ENCODE peak calls at places on chromosomes 4 and X, in four cellular contexts. A is ovary; F is CD8-positive, alpha-beta T cell; R is T-helper 17 cell. D is an unnamed sample.

GRCh38 chr4:106893903-106894302 is 142.2 kb downstream of the DKK2 start:
- DNase-seq in A (no peak), F (no peak), R (no peak), D (no peak)

GRCh38 chrX:70452143-70452733 is 7.6 kb downstream of the DLG3 start:
- DNase-seq in A (peak; percentile 73), F (peak; percentile 28), R (peak; percentile 28), D (no peak)

GRCh38 chrX:101931104-101931493 is 728 bp downstream of the ZMAT1 start:
- DNase-seq in A (no peak), F (no peak), R (no peak), D (no peak)

GRCh38 chr4:1249731-1250526 is 999 bp upstream of the CTBP1 start:
- DNase-seq in A (peak; percentile 68), F (no peak), R (peak; percentile 54), D (no peak)

GRCh38 chr4:152360045-152360410 is 175.9 kb downstream of the FBXW7 start:
- DNase-seq in A (no peak), F (no peak), R (no peak), D (no peak)

GRCh38 chr4:154124539-154125255 is 335.8 kb upstream of the SFRP2 start:
- DNase-seq in A (no peak), F (no peak), R (no peak), D (no peak)

GRCh38 chrX:9316096-9316495 is 148.8 kb upstream of the TBL1X start:
- DNase-seq in A (no peak), F (no peak), R (no peak), D (no peak)

GRCh38 chr4:78510108-78510507 is 41.5 kb upstream of the ANXA3 start:
- DNase-seq in A (no peak), F (no peak), R (no peak), D (no peak)

GRCh38 chrX:55488559-55489314 is 911 bp downstream of the USP51 start:
- DNase-seq in A (peak; percentile 83), F (peak; percentile 30), R (peak; percentile 50), D (no peak)

GRCh38 chr4:159607824-159608223 is 504.9 kb downstream of the RAPGEF2 start:
- DNase-seq in A (no peak), F (no peak), R (no peak), D (no peak)

GRCh38 chr4:115249808-115250207 is 136.4 kb upstream of the NDST4 start:
- DNase-seq in A (no peak), F (no peak), R (no peak), D (no peak)

GRCh38 chr4:119242417-119242816 is 29.9 kb downstream of the USP53 start:
- DNase-seq in A (no peak), F (no peak), R (no peak), D (no peak)

GRCh38 chr4:4402966-4403365 is 16.1 kb downstream of the NSG1 start:
- DNase-seq in A (no peak), F (no peak), R (no peak), D (no peak)

GRCh38 chrX:68846536-68846935 is 17.7 kb downstream of the EFNB1 start:
- DNase-seq in A (no peak), F (no peak), R (no peak), D (peak; percentile 37)

GRCh38 chr4:146436423-146437162 is 85.1 kb downstream of the SLC10A7 start:
- DNase-seq in A (no peak), F (no peak), R (no peak), D (no peak)

GRCh38 chrX:130173190-130173895 is 1.6 kb downstream of the RAB33A start:
- DNase-seq in A (no peak), F (no peak), R (no peak), D (no peak)

GRCh38 chr4:125432078-125432477 is 117.3 kb downstream of the FAT4 start:
- DNase-seq in A (no peak), F (no peak), R (no peak), D (peak; percentile 48)

GRCh38 chr4:56906534-56906933 is 1.2 kb upstream of the REST start:
- DNase-seq in A (no peak), F (no peak), R (no peak), D (no peak)

GRCh38 chrX:114841051-114841450 is 176.4 kb downstream of the IL13RA2 start:
- DNase-seq in A (no peak), F (no peak), R (no peak), D (no peak)

GRCh38 chr4:171857302-171858005 is 44.2 kb downstream of the GALNTL6 start:
- DNase-seq in A (no peak), F (no peak), R (no peak), D (no peak)

GRCh38 chr4:174592985-174593335 is 70.7 kb upstream of the HPGD start:
- DNase-seq in A (no peak), F (no peak), R (no peak), D (no peak)

GRCh38 chr4:11805837-11806236 is 377.1 kb upstream of the HS3ST1 start:
- DNase-seq in A (no peak), F (no peak), R (no peak), D (no peak)

GRCh38 chr4:152247271-152247975 is 288.5 kb downstream of the FBXW7 start:
- DNase-seq in A (no peak), F (no peak), R (no peak), D (no peak)

GRCh38 chr4:38371391-38371851 is 292.6 kb upstream of the KLF3 start:
- DNase-seq in A (no peak), F (no peak), R (no peak), D (no peak)

GRCh38 chr4:180377741-180378140 is 1865.5 kb upstream of the TENM3 start:
- DNase-seq in A (no peak), F (no peak), R (no peak), D (no peak)

GRCh38 chr4:14627038-14627437 is 375.2 kb upstream of the CPEB2 start:
- DNase-seq in A (no peak), F (no peak), R (no peak), D (no peak)

GRCh38 chr4:70877539-70877938 is 24.6 kb upstream of the MOB1B start:
- DNase-seq in A (no peak), F (no peak), R (no peak), D (no peak)

GRCh38 chrX:439236-439635 is 52.5 kb upstream of the PPP2R3B start:
- DNase-seq in A (no peak), F (no peak), R (no peak), D (no peak)

GRCh38 chrX:433771-434170 is 47.1 kb upstream of the PPP2R3B start:
- DNase-seq in A (no peak), F (no peak), R (no peak), D (no peak)

GRCh38 chrX:437636-438390 is 51.1 kb upstream of the PPP2R3B start:
- DNase-seq in A (no peak), F (no peak), R (no peak), D (no peak)

GRCh38 chrX:434946-435345 is 48.2 kb upstream of the PPP2R3B start:
- DNase-seq in A (no peak), F (no peak), R (no peak), D (no peak)

DNA sequence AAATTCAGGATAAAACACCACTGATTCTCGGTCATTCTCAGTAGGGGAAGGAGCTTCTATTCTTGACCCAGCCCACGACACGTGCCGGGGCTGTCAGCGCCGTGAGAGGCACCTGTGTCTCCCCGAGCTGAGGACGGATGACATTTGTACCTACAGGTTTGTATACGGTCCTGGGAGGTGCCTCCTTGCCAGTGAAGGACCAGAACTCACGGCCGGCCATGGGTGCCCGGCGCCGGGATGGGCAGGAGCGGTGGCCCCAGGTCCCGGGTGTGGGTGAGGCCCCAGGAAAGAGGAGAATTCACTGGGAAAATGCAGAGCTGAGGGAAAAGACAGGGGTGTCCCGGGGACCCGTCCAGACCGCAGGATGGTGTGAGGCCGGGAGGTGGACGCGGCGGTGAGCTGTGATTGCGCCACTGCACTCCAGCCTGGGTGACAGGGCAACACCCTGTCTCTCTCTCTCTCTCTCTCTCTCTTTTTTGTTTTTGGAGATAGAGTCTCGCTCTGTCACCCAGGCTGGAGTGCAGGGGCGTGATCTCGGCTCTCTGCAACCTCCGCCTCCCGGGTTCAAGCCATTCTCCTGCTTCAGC is 48.9 kb upstream of the PPP2R3B start:
- DNase-seq in A (no peak), F (no peak), R (no peak), D (no peak)
- H3K9me3 ChIP-seq in A (no peaks in the 10 kb centered on the region), F (no peaks in the 10 kb centered on the region), R (no peaks in the 10 kb centered on the region), D (no peaks in the 10 kb centered on the region)

GRCh38 chr4:7417639-7418038 is 17.1 kb downstream of the PSAPL1 start:
- DNase-seq in A (no peak), F (no peak), R (no peak), D (no peak)

GRCh38 chr4:7415927-7416686 is 18.6 kb downstream of the PSAPL1 start:
- DNase-seq in A (no peak), F (no peak), R (peak; percentile 1), D (no peak)

GRCh38 chr4:7419961-7420660 is 14.6 kb downstream of the PSAPL1 start:
- DNase-seq in A (peak; percentile 17), F (no peak), R (no peak), D (no peak)

GRCh38 chr4:7416745-7417432 is 17.8 kb downstream of the PSAPL1 start:
- DNase-seq in A (no peak), F (no peak), R (peak; percentile 1), D (no peak)

GRCh38 chr4:7418131-7418943 is 16.4 kb downstream of the PSAPL1 start:
- DNase-seq in A (peak; percentile 17), F (no peak), R (no peak), D (no peak)
- H3K9me3 ChIP-seq in A (no peaks in the 10 kb centered on the region), F (no peaks in the 10 kb centered on the region), R (no peaks in the 10 kb centered on the region), D (no peaks in the 10 kb centered on the region)

DNA sequence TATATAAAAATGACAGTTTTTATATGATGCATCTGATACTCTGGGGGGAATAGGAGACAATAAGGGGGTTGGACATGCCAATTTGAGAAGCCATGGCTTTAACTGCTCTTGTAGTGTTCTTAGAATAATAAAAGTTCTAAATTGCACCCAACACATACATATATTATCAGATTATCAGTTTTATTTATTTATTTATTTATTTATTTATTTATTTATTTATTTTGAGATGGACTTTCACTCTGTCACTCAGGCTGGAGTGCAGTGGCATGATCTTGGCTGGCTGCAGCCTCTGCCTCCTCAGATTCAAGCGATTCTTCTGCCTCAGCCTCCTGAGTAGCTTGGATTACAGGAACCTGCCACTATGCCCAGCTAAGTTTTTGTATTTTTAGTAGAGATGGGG is 356.8 kb downstream of the TLL1 start:
- DNase-seq in A (no peak), F (no peak), R (no peak), D (no peak)
- H3K9me3 ChIP-seq in A (no peaks in the 10 kb centered on the region), F (no peaks in the 10 kb centered on the region), R (no peaks in the 10 kb centered on the region), D (no peaks in the 10 kb centered on the region)

DNA sequence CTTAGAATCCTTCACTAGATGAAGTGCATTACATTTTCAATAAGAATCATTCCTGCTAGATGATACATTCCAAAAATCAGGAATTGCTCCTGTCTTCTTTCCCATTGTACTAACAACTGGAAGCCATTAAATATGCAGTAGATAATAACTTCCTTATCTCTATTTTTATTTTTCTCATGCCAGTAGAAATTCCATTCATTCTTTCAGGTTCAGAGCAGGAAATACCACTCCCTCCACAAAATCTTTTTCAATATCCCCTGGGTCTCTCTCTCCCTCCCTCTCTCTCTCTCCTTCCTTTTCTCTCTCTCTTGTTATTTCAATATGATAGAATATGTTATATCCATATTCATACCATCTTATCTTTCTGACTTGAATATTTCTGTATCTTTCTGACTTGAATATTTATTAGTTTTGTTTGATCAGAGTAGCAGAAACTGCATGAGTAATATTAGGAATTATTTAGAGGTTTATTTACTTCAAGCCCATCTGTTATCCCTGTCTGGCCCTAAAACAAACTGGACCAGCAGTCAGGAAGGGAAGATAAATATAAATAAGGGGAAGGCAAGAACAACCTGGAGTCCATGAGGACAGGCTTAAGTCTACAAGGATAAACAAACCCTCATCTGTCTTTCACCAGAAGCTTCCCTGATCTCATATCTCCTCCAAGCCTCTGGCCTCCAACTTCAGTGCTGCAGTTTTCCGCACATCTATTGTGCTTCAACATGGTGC is 525.1 kb downstream of the CENPC start:
- DNase-seq in A (no peak), F (no peak), R (no peak), D (no peak)
- H3K9me3 ChIP-seq in A (no peaks in the 10 kb centered on the region), F (no peaks in the 10 kb centered on the region), R (no peaks in the 10 kb centered on the region), D (no peaks in the 10 kb centered on the region)